ENCODE peak calls at places on chromosomes 11 and 22, in six cellular contexts. P, U, H, C, A and K are unnamed samples.

GRCh38 chr11:48034926-48035876 is 54.8 kb downstream of the PTPRJ start:
- DNase-seq in P (no peak), U (peak; percentile 54), H (no peak), C (no peak), A (peak; percentile 59), K (no peak)

GRCh38 chr11:22703561-22703960 is 37.1 kb downstream of the GAS2 start:
- DNase-seq in P (peak; percentile 49), U (no peak), H (no peak), C (no peak), A (peak; percentile 61), K (peak; percentile 58)

GRCh38 chr11:133041165-133041564 is 491.1 kb downstream of the OPCML start:
- DNase-seq in P (no peak), U (no peak), H (no peak), C (no peak), A (no peak), K (no peak)

GRCh38 chr22:41902932-41903421 is 11.9 kb downstream of the SHISA8 start:
- DNase-seq in P (no peak), U (no peak), H (no peak), C (no peak), A (no peak), K (no peak)

GRCh38 chr11:96137357-96137756 is 205.6 kb downstream of the MAML2 start:
- DNase-seq in P (no peak), U (no peak), H (no peak), C (no peak), A (peak; percentile 37), K (peak; percentile 55)

GRCh38 chr22:45268958-45269844 is 15.5 kb upstream of the UPK3A start:
- DNase-seq in P (peak; percentile 53), U (peak; percentile 85), H (peak; percentile 95), C (no peak), A (peak; percentile 49), K (peak; percentile 62)

GRCh38 chr22:30943368-30943767 is 25.2 kb downstream of the MORC2 start:
- DNase-seq in P (no peak), U (no peak), H (no peak), C (no peak), A (no peak), K (no peak)

GRCh38 chr22:31750365-31751284 is 693 bp upstream of the PRR14L start:
- DNase-seq in P (no peak), U (no peak), H (no peak), C (no peak), A (no peak), K (no peak)

GRCh38 chr11:59011672-59012071 is 72.4 kb downstream of the GLYATL1 start:
- DNase-seq in P (no peak), U (no peak), H (peak; percentile 72), C (peak; percentile 27), A (no peak), K (no peak)

GRCh38 chr22:45444168-45444567 is 30.7 kb downstream of the RIBC2 start:
- DNase-seq in P (peak; percentile 54), U (no peak), H (no peak), C (no peak), A (peak; percentile 48), K (no peak)

GRCh38 chr11:19589567-19590260 is 122.9 kb upstream of the NAV2 start:
- DNase-seq in P (no peak), U (no peak), H (no peak), C (no peak), A (no peak), K (no peak)

GRCh38 chr11:8201524-8202365 is 32.9 kb upstream of the RIC3 start:
- DNase-seq in P (no peak), U (no peak), H (no peak), C (no peak), A (no peak), K (no peak)

GRCh38 chr11:96309001-96309642 is 33.9 kb downstream of the MAML2 start:
- DNase-seq in P (no peak), U (peak; percentile 87), H (peak; percentile 12), C (no peak), A (peak; percentile 86), K (peak; percentile 82)

GRCh38 chr22:17875156-17875555 is 100.9 kb upstream of the BID start:
- DNase-seq in P (no peak), U (no peak), H (no peak), C (no peak), A (no peak), K (no peak)

GRCh38 chr11:121634273-121634672 is 181.5 kb upstream of the SORL1-AS1 start:
- DNase-seq in P (no peak), U (no peak), H (no peak), C (no peak), A (no peak), K (no peak)

GRCh38 chr11:77124041-77124440 is 4.0 kb upstream of the MYO7A start:
- DNase-seq in P (no peak), U (no peak), H (no peak), C (no peak), A (no peak), K (no peak)

GRCh38 chr11:85042368-85042767 is 584.8 kb downstream of the DLG2 start:
- DNase-seq in P (no peak), U (no peak), H (peak; percentile 50), C (no peak), A (no peak), K (no peak)

GRCh38 chr22:26273011-26273675 is 103.9 kb downstream of the SEZ6L start:
- DNase-seq in P (no peak), U (no peak), H (no peak), C (no peak), A (no peak), K (no peak)

GRCh38 chr11:65417221-65417701 is 5.3 kb upstream of the NEAT1 start:
- DNase-seq in P (no peak), U (peak; percentile 30), H (no peak), C (no peak), A (peak; percentile 12), K (peak; percentile 26)

GRCh38 chr11:64381350-64381749 is 22.4 kb downstream of the RPS6KA4 start:
- DNase-seq in P (no peak), U (no peak), H (no peak), C (no peak), A (no peak), K (no peak)

GRCh38 chr22:28989035-28989464 is 72.6 kb downstream of the C22orf31 start:
- DNase-seq in P (no peak), U (peak; percentile 11), H (no peak), C (no peak), A (peak; percentile 82), K (no peak)

GRCh38 chr22:50529416-50530279 is at the start of gene TYMP:
- DNase-seq in P (no peak), U (peak; percentile 82), H (peak; percentile 44), C (no peak), A (peak; percentile 52), K (no peak)

GRCh38 chr11:70771099-70771885 is 373.0 kb downstream of the CTTN start:
- DNase-seq in P (no peak), U (no peak), H (peak; percentile 20), C (no peak), A (no peak), K (no peak)

GRCh38 chr11:107999759-108000455 is 8.8 kb upstream of the CUL5 start:
- DNase-seq in P (peak; percentile 28), U (peak; percentile 36), H (peak; percentile 85), C (peak; percentile 59), A (peak; percentile 59), K (peak; percentile 61)

GRCh38 chr22:17734197-17734596 is 40.1 kb downstream of the BID start:
- DNase-seq in P (peak; percentile 87), U (peak; percentile 76), H (no peak), C (no peak), A (peak; percentile 64), K (peak; percentile 30)

GRCh38 chr11:7677801-7678201 is 4.5 kb upstream of the CYB5R2 start:
- DNase-seq in P (peak; percentile 5), U (peak; percentile 51), H (no peak), C (no peak), A (no peak), K (no peak)

GRCh38 chr11:33874910-33875490 is 16.9 kb downstream of the LMO2 start:
- DNase-seq in P (no peak), U (no peak), H (no peak), C (no peak), A (no peak), K (no peak)

GRCh38 chr11:69530278-69531070 is 49.0 kb downstream of the LINC01488 start:
- DNase-seq in P (no peak), U (no peak), H (no peak), C (no peak), A (no peak), K (no peak)

GRCh38 chr11:62001450-62002178 is 34.2 kb upstream of the FTH1 start:
- DNase-seq in P (no peak), U (no peak), H (no peak), C (no peak), A (no peak), K (no peak)

DNA sequence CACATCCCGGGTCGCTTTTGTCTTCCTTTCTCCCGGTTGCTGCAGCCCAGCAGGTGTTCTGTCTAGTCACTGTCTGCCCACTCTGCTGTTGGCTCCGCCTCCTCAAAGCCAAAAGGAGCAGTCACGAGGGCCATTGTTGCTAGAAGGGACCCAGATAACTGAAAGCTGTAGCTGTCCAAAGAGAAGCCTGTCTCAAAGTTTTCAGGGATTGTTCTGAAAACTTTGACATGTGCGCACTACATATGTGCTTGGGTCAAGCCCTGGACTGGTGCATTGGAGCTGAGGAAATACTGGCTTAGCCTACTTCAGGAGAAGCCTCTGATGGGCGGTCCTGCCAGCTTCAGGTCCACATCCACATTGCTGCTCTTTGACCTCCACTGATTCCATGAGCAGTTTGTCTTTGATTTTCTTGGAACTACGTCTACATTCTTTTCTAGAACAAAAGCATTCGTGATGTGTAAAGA is 8.8 kb upstream of the OR2AT4 start:
- DNase-seq in P (no peak), U (peak; percentile 7), H (peak; percentile 83), C (peak; percentile 21), A (peak; percentile 24), K (no peak)
- H2AFZ ChIP-seq in P (no peak overlapping the region), U (no peak overlapping the region), H (peak overlapping the region; percentile 83), C (peak overlapping the region; percentile 91), A (no peak overlapping the region), K (no peak overlapping the region)

DNA sequence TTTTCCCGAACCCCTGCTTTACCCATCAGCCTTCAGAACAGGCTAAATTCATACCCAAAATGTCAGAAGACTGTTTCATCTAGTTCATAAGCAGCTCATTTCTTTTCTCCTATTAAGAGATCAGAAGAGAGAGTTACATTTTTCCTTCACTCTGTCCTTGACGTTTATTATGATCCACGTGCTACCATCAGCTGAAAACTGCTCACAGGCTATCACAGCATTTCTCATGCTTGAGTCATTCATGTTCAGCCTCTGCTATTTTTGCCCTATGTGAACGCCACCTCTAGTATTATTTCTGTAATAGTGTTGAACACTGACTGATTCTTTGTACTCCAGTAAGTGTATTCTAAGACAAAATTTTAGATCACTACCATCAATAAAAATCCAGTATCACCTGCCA is 51.9 kb downstream of the SLC1A2 start:
- DNase-seq in P (peak; percentile 92), U (peak; percentile 88), H (no peak), C (no peak), A (peak; percentile 82), K (no peak)
- H2AFZ ChIP-seq in P (no peak overlapping the region), U (no peak overlapping the region), H (no peak overlapping the region), C (no peak overlapping the region), A (no peak overlapping the region), K (no peak overlapping the region)

GRCh38 chr11:87005569-87005921 is 32.2 kb upstream of the TMEM135 start:
- DNase-seq in P (no peak), U (no peak), H (no peak), C (no peak), A (no peak), K (no peak)
- H2AFZ ChIP-seq in P (no peak overlapping the region), U (no peak overlapping the region), H (no peak overlapping the region), C (no peak overlapping the region), A (no peak overlapping the region), K (no peak overlapping the region)

DNA sequence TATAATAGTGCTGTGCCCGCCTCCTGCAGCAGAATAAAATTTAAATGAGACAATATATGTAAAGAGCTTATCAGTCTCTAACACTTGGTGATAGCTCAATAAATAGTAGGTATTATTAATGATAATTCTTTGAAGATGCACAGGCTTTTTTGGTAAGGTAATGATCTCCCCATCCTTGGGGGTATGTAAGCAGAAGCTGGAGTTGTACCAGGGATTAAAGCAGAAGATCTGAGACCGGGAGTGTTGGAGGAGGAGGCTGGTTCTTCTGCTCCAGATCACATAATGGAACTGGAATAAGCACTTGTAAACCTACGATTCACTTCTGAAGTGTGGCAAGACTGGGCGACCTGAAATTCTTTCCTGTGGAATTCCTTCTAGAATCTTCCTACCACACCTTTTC is 8.4 kb downstream of the VSTM5 start:
- DNase-seq in P (no peak), U (no peak), H (no peak), C (no peak), A (no peak), K (no peak)
- H2AFZ ChIP-seq in P (no peak overlapping the region), U (no peak overlapping the region), H (no peak overlapping the region), C (no peak overlapping the region), A (no peak overlapping the region), K (no peak overlapping the region)